ENCODE peak calls at places on chromosomes 7 and 10, in eight cellular contexts. Z is lower leg skin, E is Peyer's patch, V is cardiac muscle cell, U is AG09309, D is adipocyte, F is fibroblast of lung, A is left ventricle myocardium inferior. T is an unnamed sample.

GRCh38 chr10:13715091-13715490 is 128.3 kb downstream of the PRPF18 start:
- DNase-seq in Z (no peak), E (no peak), V (no peak), U (no peak), D (peak; percentile 9), F (no peak), A (no peak), T (no peak)

GRCh38 chr7:74452748-74453320 is 872 bp upstream of the GTF2IRD1 start:
- DNase-seq in Z (no peak), E (peak; percentile 74), V (no peak), U (no peak), D (peak; percentile 55), F (peak; percentile 30), A (no peak), T (peak; percentile 77)

GRCh38 chr10:11605807-11606408 is 5.5 kb downstream of the USP6NL start:
- DNase-seq in Z (no peak), E (no peak), V (no peak), U (no peak), D (no peak), F (no peak), A (no peak), T (no peak)

GRCh38 chr7:157431951-157432540 is 95.2 kb downstream of the DNAJB6 start:
- DNase-seq in Z (no peak), E (peak; percentile 33), V (no peak), U (no peak), D (no peak), F (no peak), A (no peak), T (no peak)

GRCh38 chr10:42795701-42796100 is 13.1 kb downstream of the BMS1 start:
- DNase-seq in Z (no peak), E (no peak), V (no peak), U (no peak), D (no peak), F (no peak), A (no peak), T (no peak)

GRCh38 chr7:115357213-115357999 is 435.5 kb downstream of the MDFIC start:
- DNase-seq in Z (no peak), E (no peak), V (peak; percentile 81), U (peak; percentile 68), D (no peak), F (peak; percentile 69), A (no peak), T (peak; percentile 1)

GRCh38 chr10:29858352-29859267 is 200.8 kb downstream of the JCAD start:
- DNase-seq in Z (no peak), E (peak; percentile 56), V (peak; percentile 93), U (peak; percentile 24), D (peak; percentile 92), F (peak; percentile 85), A (peak; percentile 65), T (peak; percentile 32)

GRCh38 chr7:107471292-107472070 is 1.6 kb downstream of the GPR22 start:
- DNase-seq in Z (no peak), E (no peak), V (no peak), U (no peak), D (peak; percentile 20), F (no peak), A (no peak), T (no peak)

GRCh38 chr7:154647625-154648024 is 355.3 kb downstream of the PAXIP1 start:
- DNase-seq in Z (no peak), E (no peak), V (no peak), U (no peak), D (no peak), F (no peak), A (no peak), T (no peak)

GRCh38 chr10:86102031-86102430 is 264.6 kb downstream of the GRID1 start:
- DNase-seq in Z (no peak), E (no peak), V (no peak), U (no peak), D (no peak), F (no peak), A (no peak), T (no peak)

GRCh38 chr7:13017881-13018280 is 330.4 kb downstream of the ARL4A start:
- DNase-seq in Z (no peak), E (no peak), V (no peak), U (no peak), D (peak; percentile 15), F (peak; percentile 19), A (no peak), T (peak; percentile 3)

GRCh38 chr7:19177269-19177668 is 32.0 kb upstream of the FERD3L start:
- DNase-seq in Z (no peak), E (no peak), V (peak; percentile 2), U (no peak), D (no peak), F (peak; percentile 4), A (no peak), T (no peak)

DNA sequence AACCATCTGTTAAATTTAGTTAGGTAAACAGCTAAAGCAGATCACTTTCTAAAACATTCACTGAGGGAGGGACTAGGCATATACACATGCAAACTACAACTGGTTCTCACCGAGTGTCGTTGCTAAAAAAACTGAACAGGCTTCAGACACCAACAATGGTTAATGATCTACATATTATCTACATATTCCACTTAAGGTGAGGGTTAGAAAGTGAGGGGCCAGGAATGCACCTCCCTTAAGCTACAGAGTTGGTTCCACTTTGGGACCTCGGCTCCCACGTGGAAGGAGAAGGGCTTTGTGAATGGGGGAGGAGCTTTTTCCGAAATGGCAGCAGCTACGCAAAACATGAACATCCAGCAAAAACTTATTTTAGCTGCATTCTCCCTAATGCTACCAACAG is 5.8 kb downstream of the CTBP2 start:
- DNase-seq in Z (no peak), E (no peak), V (no peak), U (no peak), D (peak; percentile 48), F (no peak), A (no peak), T (peak; percentile 53)
- H3K4me3 ChIP-seq in Z (no peak overlapping the region), E (no peak overlapping the region), V (no peak overlapping the region), U (no peak overlapping the region), D (no peak overlapping the region), F (peak overlapping the region; percentile 26), A (peak overlapping the region; percentile 93), T (no peak overlapping the region)

GRCh38 chr7:3300221-3300650 is 816 bp upstream of the SDK1 start:
- DNase-seq in Z (no peak), E (no peak), V (peak; percentile 23), U (no peak), D (no peak), F (peak; percentile 28), A (no peak), T (no peak)

GRCh38 chr7:3301831-3302618 is 973 bp downstream of the SDK1 start:
- DNase-seq in Z (no peak), E (no peak), V (peak; percentile 72), U (no peak), D (peak; percentile 55), F (peak; percentile 29), A (no peak), T (peak; percentile 34)

GRCh38 chr7:3301472-3301778 is 373 bp downstream of the SDK1 start:
- DNase-seq in Z (no peak), E (no peak), V (no peak), U (no peak), D (peak; percentile 37), F (no peak), A (no peak), T (no peak)

GRCh38 chr7:3300651-3301471 is at the start of gene SDK1:
- DNase-seq in Z (peak; percentile 83), E (peak; percentile 94), V (peak; percentile 95), U (peak; percentile 28), D (peak; percentile 95), F (peak; percentile 90), A (peak; percentile 93), T (peak; percentile 87)

DNA sequence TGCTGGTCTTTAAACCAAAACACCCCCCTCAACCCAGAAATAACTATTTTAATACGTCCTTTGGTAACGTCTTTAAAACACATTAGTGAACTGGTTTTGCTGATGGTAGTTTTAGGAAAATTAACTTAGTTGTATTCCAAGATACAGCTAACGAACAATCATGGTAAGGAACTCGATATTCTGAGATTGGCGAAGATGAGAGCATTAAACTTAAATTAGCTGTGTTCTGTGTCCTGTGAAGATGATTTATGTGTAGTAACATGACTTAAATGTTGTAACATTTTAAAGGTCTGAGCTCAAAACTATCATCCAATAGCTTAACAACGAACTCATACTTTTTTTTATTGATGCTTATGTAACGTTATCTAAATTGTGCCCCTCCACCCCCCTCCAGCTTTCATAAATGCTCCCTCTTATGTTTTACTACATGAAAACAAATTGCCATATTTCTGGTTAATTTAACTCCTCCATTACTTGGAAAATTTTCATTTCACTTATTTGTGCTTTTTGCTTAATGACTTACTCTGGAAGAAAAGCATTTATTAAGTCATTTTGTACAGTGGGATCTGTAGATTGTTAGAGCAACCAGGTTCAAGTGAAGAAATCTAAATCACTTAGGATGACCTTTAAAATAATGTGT is 1.7 kb downstream of the SDK1 start:
- DNase-seq in Z (no peak), E (no peak), V (no peak), U (no peak), D (no peak), F (no peak), A (no peak), T (no peak)
- H3K4me3 ChIP-seq in Z (no peak overlapping the region), E (peak overlapping the region; percentile 54), V (peak overlapping the region; percentile 61), U (no peak overlapping the region), D (peak overlapping the region; percentile 84), F (peak overlapping the region; percentile 77), A (peak overlapping the region; percentile 72), T (no peak overlapping the region)

GRCh38 chr10:26566525-26567348 is 128.6 kb downstream of the APBB1IP start:
- DNase-seq in Z (no peak), E (no peak), V (peak; percentile 52), U (no peak), D (no peak), F (no peak), A (no peak), T (no peak)

GRCh38 chr10:26571655-26572054 is 125.8 kb upstream of the PDSS1 start:
- DNase-seq in Z (no peak), E (no peak), V (no peak), U (no peak), D (no peak), F (no peak), A (no peak), T (no peak)

GRCh38 chr10:26567349-26567721 is 129.2 kb downstream of the APBB1IP start:
- DNase-seq in Z (no peak), E (no peak), V (peak; percentile 26), U (no peak), D (no peak), F (no peak), A (no peak), T (no peak)
- H3K4me3 ChIP-seq in Z (no peak overlapping the region), E (peak overlapping the region; percentile 45), V (peak overlapping the region; percentile 45), U (no peak overlapping the region), D (no peak overlapping the region), F (peak overlapping the region; percentile 30), A (peak overlapping the region; percentile 58), T (peak overlapping the region; percentile 50)

GRCh38 chr7:2225336-2225735 is 7.4 kb downstream of the MAD1L1 start:
- DNase-seq in Z (peak; percentile 44), E (no peak), V (no peak), U (no peak), D (no peak), F (no peak), A (no peak), T (no peak)

GRCh38 chr7:2224934-2225333 is 7.8 kb downstream of the MAD1L1 start:
- DNase-seq in Z (peak; percentile 50), E (no peak), V (no peak), U (no peak), D (no peak), F (no peak), A (peak; percentile 30), T (no peak)

GRCh38 chr7:2225830-2226229 is 6.9 kb downstream of the MAD1L1 start:
- DNase-seq in Z (no peak), E (no peak), V (no peak), U (no peak), D (no peak), F (no peak), A (no peak), T (no peak)

GRCh38 chr7:2223321-2223720 is 9.4 kb downstream of the MAD1L1 start:
- DNase-seq in Z (no peak), E (no peak), V (no peak), U (no peak), D (no peak), F (no peak), A (no peak), T (no peak)

GRCh38 chr7:2224491-2224928 is 8.2 kb downstream of the MAD1L1 start:
- DNase-seq in Z (no peak), E (no peak), V (no peak), U (no peak), D (no peak), F (no peak), A (no peak), T (no peak)
- H3K4me3 ChIP-seq in Z (no peak overlapping the region), E (no peak overlapping the region), V (no peak overlapping the region), U (no peak overlapping the region), D (no peak overlapping the region), F (no peak overlapping the region), A (no peak overlapping the region), T (no peak overlapping the region)

T was measured in small intestine.